ENCODE peak calls at places on chromosomes 13 and 19, in six cellular contexts. Z, I, M, U, L and A are unnamed samples.
A peak's percentile ranks its signal among the peaks of the same experiment; 100 is the strongest.

GRCh38 chr19:33864311-33864850 is 67.7 kb downstream of the KCTD15 start:
- DNase-seq in Z (no peak), M (no peak), L (no peak), I (no peak), U (no peak), A (no peak)

GRCh38 chr19:54388001-54388802 is 23.5 kb upstream of the LAIR1 start:
- DNase-seq in I (no peak), Z (no peak), U (no peak), M (no peak), L (no peak), A (no peak)

GRCh38 chr13:31725841-31726240 is 13.5 kb upstream of the RXFP2 start:
- DNase-seq in Z (no peak), M (no peak), U (no peak), I (no peak), L (no peak), A (no peak)

GRCh38 chr19:35495107-35496064 is 5.1 kb upstream of the KRTDAP start:
- DNase-seq in L (peak; percentile 86), U (no peak), M (peak; percentile 50), Z (peak; percentile 88), I (peak; percentile 41), A (peak; percentile 69)

GRCh38 chr19:39065928-39066327 is 18.2 kb upstream of the ACP7 start:
- DNase-seq in M (no peak), L (no peak), Z (no peak), U (no peak), I (no peak), A (no peak)

GRCh38 chr13:65594255-65594654 is 1635.9 kb downstream of the PCDH9 start:
- DNase-seq in M (no peak), I (no peak), U (no peak), L (no peak), Z (no peak), A (no peak)

GRCh38 chr19:5393088-5393487 is 52.5 kb upstream of the PTPRS start:
- DNase-seq in Z (no peak), L (no peak), U (no peak), I (no peak), M (no peak), A (no peak)

GRCh38 chr19:16820056-16820455 is 9.1 kb upstream of the SIN3B start:
- DNase-seq in M (no peak), I (no peak), Z (no peak), U (no peak), L (no peak), A (no peak)

GRCh38 chr13:113065406-113066141 is 40.0 kb upstream of the F7 start:
- DNase-seq in I (no peak), U (no peak), L (peak; percentile 39), M (no peak), Z (peak; percentile 52), A (no peak)

GRCh38 chr13:91356919-91357612 is 9.6 kb downstream of the MIR17HG start:
- DNase-seq in L (no peak), M (no peak), U (no peak), Z (no peak), I (no peak), A (no peak)

GRCh38 chr13:75324413-75324940 is 157.5 kb downstream of the TBC1D4 start:
- DNase-seq in U (no peak), L (no peak), Z (no peak), M (no peak), I (no peak), A (peak; percentile 34)

GRCh38 chr13:43725460-43725859 is 61.3 kb downstream of the ENOX1 start:
- DNase-seq in M (no peak), I (no peak), Z (no peak), L (no peak), U (no peak), A (no peak)

GRCh38 chr19:15298847-15299567 is 33.3 kb downstream of the BRD4 start:
- DNase-seq in Z (no peak), M (no peak), I (no peak), L (no peak), U (no peak), A (no peak)

GRCh38 chr19:15498910-15499309 is 9.4 kb upstream of the CYP4F22 start:
- DNase-seq in M (no peak), I (no peak), U (no peak), L (no peak), Z (no peak), A (no peak)

GRCh38 chr19:53898680-53899341 is 10.3 kb upstream of the CACNG7 start:
- DNase-seq in L (peak; percentile 66), U (no peak), Z (no peak), M (no peak), I (no peak), A (no peak)

GRCh38 chr13:106899444-106899843 is 331.5 kb upstream of the ARGLU1 start:
- DNase-seq in I (no peak), L (no peak), M (no peak), Z (no peak), U (no peak), A (no peak)